ENCODE peak calls at places on chromosomes 3 and 15, in five cellular contexts. One of them, this sample, is unnamed.

GRCh38 chr15:101258238-101259144 is 6.6 kb upstream of the CHSY1 start:
- DNase-seq in GM13977: peak
- DNase-seq in A549: peak
- DNase-seq in B cell: peak
- DNase-seq in astrocyte of the spinal cord: peak
- DNase-seq in this sample: peak

GRCh38 chr15:80174017-80174746 is 21.4 kb downstream of the FAH start:
- DNase-seq in GM13977: no peak
- DNase-seq in A549: no peak
- DNase-seq in B cell: no peak
- DNase-seq in astrocyte of the spinal cord: peak
- DNase-seq in this sample: no peak

GRCh38 chr3:165446555-165446954 is 250.4 kb upstream of the SLITRK3 start:
- DNase-seq in GM13977: no peak
- DNase-seq in A549: no peak
- DNase-seq in B cell: no peak
- DNase-seq in astrocyte of the spinal cord: no peak
- DNase-seq in this sample: no peak

GRCh38 chr15:69585937-69586336 is 133.3 kb downstream of the RPLP1 start:
- DNase-seq in GM13977: no peak
- DNase-seq in A549: no peak
- DNase-seq in B cell: no peak
- DNase-seq in astrocyte of the spinal cord: no peak
- DNase-seq in this sample: no peak

GRCh38 chr3:16372362-16373269 is 107.6 kb downstream of the OXNAD1 start:
- DNase-seq in GM13977: no peak
- DNase-seq in A549: no peak
- DNase-seq in B cell: no peak
- DNase-seq in astrocyte of the spinal cord: no peak
- DNase-seq in this sample: no peak

GRCh38 chr3:150806436-150806835 is 43.5 kb upstream of the SIAH2 start:
- DNase-seq in GM13977: no peak
- DNase-seq in A549: no peak
- DNase-seq in B cell: no peak
- DNase-seq in astrocyte of the spinal cord: no peak
- DNase-seq in this sample: no peak

GRCh38 chr3:133932009-133932408 is 36.3 kb upstream of the RAB6B start:
- DNase-seq in GM13977: no peak
- DNase-seq in A549: no peak
- DNase-seq in B cell: no peak
- DNase-seq in astrocyte of the spinal cord: no peak
- DNase-seq in this sample: no peak

GRCh38 chr3:13491206-13491974 is 11.3 kb downstream of the HDAC11 start:
- DNase-seq in GM13977: no peak
- DNase-seq in A549: no peak
- DNase-seq in B cell: no peak
- DNase-seq in astrocyte of the spinal cord: no peak
- DNase-seq in this sample: no peak

GRCh38 chr3:47347217-47347801 is 33.5 kb upstream of the PTPN23 start:
- DNase-seq in GM13977: peak
- DNase-seq in A549: no peak
- DNase-seq in B cell: peak
- DNase-seq in astrocyte of the spinal cord: peak
- DNase-seq in this sample: peak

GRCh38 chr15:73832657-73833056 is 40.7 kb upstream of the TBC1D21 start:
- DNase-seq in GM13977: no peak
- DNase-seq in A549: no peak
- DNase-seq in B cell: no peak
- DNase-seq in astrocyte of the spinal cord: no peak
- DNase-seq in this sample: no peak

GRCh38 chr3:73540969-73541740 is 83.6 kb downstream of the PDZRN3 start:
- DNase-seq in GM13977: no peak
- DNase-seq in A549: no peak
- DNase-seq in B cell: no peak
- DNase-seq in astrocyte of the spinal cord: peak
- DNase-seq in this sample: no peak

GRCh38 chr3:53194218-53195065 is 33.4 kb downstream of the PRKCD start:
- DNase-seq in GM13977: no peak
- DNase-seq in A549: no peak
- DNase-seq in B cell: no peak
- DNase-seq in astrocyte of the spinal cord: peak
- DNase-seq in this sample: no peak
- TF ChIP-seq CTCF in GM13977: no peak
- TF ChIP-seq CTCF in A549: no peak
- TF ChIP-seq CTCF in B cell: no peak
- TF ChIP-seq CTCF in astrocyte of the spinal cord: no peak
- TF ChIP-seq CTCF in this sample: no peak

GRCh38 chr3:25441234-25441856 is 13.3 kb downstream of the RARB start:
- DNase-seq in GM13977: no peak
- DNase-seq in A549: no peak
- DNase-seq in B cell: no peak
- DNase-seq in astrocyte of the spinal cord: no peak
- DNase-seq in this sample: peak
- TF ChIP-seq CTCF in GM13977: peak
- TF ChIP-seq CTCF in A549: peak
- TF ChIP-seq CTCF in B cell: peak
- TF ChIP-seq CTCF in astrocyte of the spinal cord: peak
- TF ChIP-seq CTCF in this sample: peak

DNA sequence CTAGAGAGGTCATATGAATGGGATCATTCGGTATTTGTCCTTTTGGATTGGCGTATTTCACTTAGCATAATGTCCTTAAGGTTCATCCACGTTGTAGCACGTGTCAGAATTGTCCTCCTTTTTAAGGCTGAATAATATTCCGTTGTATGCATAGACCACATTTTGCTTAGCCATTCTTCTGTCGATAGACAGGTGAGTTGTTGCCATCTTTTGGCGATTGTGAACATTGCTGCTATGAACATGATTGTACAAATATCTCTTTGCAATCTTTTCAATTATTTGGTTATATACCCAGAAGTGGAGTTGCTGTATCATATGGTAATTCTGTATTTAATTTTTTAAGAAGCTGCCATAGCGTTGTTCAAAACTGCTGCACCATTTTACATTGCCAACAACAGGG is 52.4 kb upstream of the GOLGA8J start:
- DNase-seq in GM13977: no peak
- DNase-seq in A549: peak
- DNase-seq in B cell: no peak
- DNase-seq in astrocyte of the spinal cord: no peak
- DNase-seq in this sample: no peak
- TF ChIP-seq CTCF in GM13977: no peak
- TF ChIP-seq CTCF in A549: peak
- TF ChIP-seq CTCF in B cell: no peak
- TF ChIP-seq CTCF in astrocyte of the spinal cord: no peak
- TF ChIP-seq CTCF in this sample: no peak

GRCh38 chr3:142778541-142778940 is 54.7 kb downstream of the TRPC1 start:
- DNase-seq in GM13977: no peak
- DNase-seq in A549: peak
- DNase-seq in B cell: no peak
- DNase-seq in astrocyte of the spinal cord: no peak
- DNase-seq in this sample: no peak
- TF ChIP-seq CTCF in GM13977: no peak
- TF ChIP-seq CTCF in A549: no peak
- TF ChIP-seq CTCF in B cell: no peak
- TF ChIP-seq CTCF in astrocyte of the spinal cord: no peak
- TF ChIP-seq CTCF in this sample: no peak

GRCh38 chr15:84816694-84817460 is at the start of gene ALPK3:
- DNase-seq in GM13977: no peak
- DNase-seq in A549: no peak
- DNase-seq in B cell: no peak
- DNase-seq in astrocyte of the spinal cord: no peak
- DNase-seq in this sample: peak
- TF ChIP-seq CTCF in GM13977: no peak
- TF ChIP-seq CTCF in A549: no peak
- TF ChIP-seq CTCF in B cell: no peak
- TF ChIP-seq CTCF in astrocyte of the spinal cord: no peak
- TF ChIP-seq CTCF in this sample: no peak

This sample was measured in GM20000.